ENCODE peak calls at places on chromosomes 2 and 18, in ten cellular contexts. Z is CD8-positive, alpha-beta T cell; I is osteocyte; P is activated B cell treated with CpG ODN at 0.5 μM for 24 hours; M is upper lobe of right lung; G is left ventricle myocardium inferior; X is NCI-H2227 treated with DMSO at 0.1 percent for 48 hours; V is HAP-1; R is activated naive CD4-positive, alpha-beta T cell treated with anti-CD3 and anti-CD28 coated beads, Interleukin-2, amount 50 U/mL, for 72 hours; J is stimulated activated CD4-positive, alpha-beta T cell treated with anti-CD3 and anti-CD28 coated beads, Interleukin-4, amount 100 ng/mL, for 48 hours. C is an unnamed sample.

GRCh38 chr2:8837795-8838140 is 355 bp upstream of the KIDINS220 start:
- DNase-seq in Z (no peak), I (no peak), P (no peak), M (no peak), G (no peak), X (no peak), V (peak), R (no peak), J (no peak), C (no peak)

GRCh38 chr2:238513346-238513745 is 86.6 kb downstream of the ASB1 start:
- DNase-seq in Z (no peak), I (no peak), P (no peak), M (peak), G (no peak), X (no peak), V (peak), R (peak), J (peak), C (peak)

GRCh38 chr2:164514491-164514890 is 106.8 kb downstream of the GRB14 start:
- DNase-seq in Z (no peak), I (no peak), P (no peak), M (no peak), G (no peak), X (no peak), V (no peak), R (no peak), J (no peak), C (peak)

GRCh38 chr18:3305933-3306332 is 44.0 kb downstream of the MYL12B start:
- DNase-seq in Z (no peak), I (no peak), P (no peak), M (no peak), G (no peak), X (no peak), V (no peak), R (no peak), J (no peak), C (peak)

GRCh38 chr2:238905721-238906120 is 57.8 kb downstream of the TWIST2 start:
- DNase-seq in Z (no peak), I (no peak), P (no peak), M (no peak), G (no peak), X (no peak), V (no peak), R (no peak), J (no peak), C (no peak)

GRCh38 chr2:121297217-121297830 is 12.3 kb upstream of the TFCP2L1 start:
- DNase-seq in Z (no peak), I (peak), P (no peak), M (no peak), G (no peak), X (no peak), V (peak), R (no peak), J (no peak), C (peak)

GRCh38 chr18:38032516-38032915 is 466.9 kb upstream of the CELF4 start:
- DNase-seq in Z (no peak), I (no peak), P (no peak), M (no peak), G (no peak), X (no peak), V (no peak), R (no peak), J (no peak), C (no peak)

GRCh38 chr18:3498705-3499451 is 48.9 kb downstream of the TGIF1 start:
- DNase-seq in Z (peak), I (no peak), P (peak), M (peak), G (peak), X (no peak), V (peak), R (peak), J (no peak), C (peak)

GRCh38 chr2:160920061-160920460 is 240.2 kb upstream of the TANK start:
- DNase-seq in Z (no peak), I (no peak), P (no peak), M (no peak), G (no peak), X (no peak), V (no peak), R (no peak), J (no peak), C (no peak)

GRCh38 chr18:34760444-34760843 is 50.3 kb downstream of the DTNA start:
- DNase-seq in Z (no peak), I (no peak), P (no peak), M (no peak), G (peak), X (no peak), V (no peak), R (no peak), J (no peak), C (no peak)

GRCh38 chr2:151337643-151338042 is 19.7 kb upstream of the TNFAIP6 start:
- DNase-seq in Z (no peak), I (no peak), P (no peak), M (no peak), G (no peak), X (no peak), V (no peak), R (no peak), J (no peak), C (peak)

GRCh38 chr18:23313379-23313778 is 139.7 kb upstream of the RIOK3 start:
- DNase-seq in Z (no peak), I (no peak), P (no peak), M (no peak), G (no peak), X (no peak), V (no peak), R (no peak), J (no peak), C (no peak)

GRCh38 chr18:23377669-23378469 is 75.2 kb upstream of the RIOK3 start:
- DNase-seq in Z (no peak), I (no peak), P (no peak), M (no peak), G (no peak), X (no peak), V (no peak), R (peak), J (no peak), C (peak)

GRCh38 chr2:223591596-223591995 is 10.6 kb downstream of the SCG2 start:
- DNase-seq in Z (no peak), I (no peak), P (no peak), M (no peak), G (no peak), X (peak), V (no peak), R (no peak), J (no peak), C (no peak)

GRCh38 chr2:241886840-241887447 is 17.4 kb downstream of the RTP5 start:
- DNase-seq in Z (no peak), I (no peak), P (no peak), M (no peak), G (no peak), X (no peak), V (no peak), R (no peak), J (no peak), C (no peak)

GRCh38 chr18:77676901-77677300 is 427.3 kb downstream of the GALR1 start:
- DNase-seq in Z (no peak), I (no peak), P (no peak), M (no peak), G (no peak), X (no peak), V (no peak), R (no peak), J (no peak), C (no peak)

GRCh38 chr2:130765464-130765863 is 10.1 kb downstream of the AMER3 start:
- DNase-seq in Z (no peak), I (peak), P (no peak), M (no peak), G (no peak), X (no peak), V (no peak), R (no peak), J (no peak), C (no peak)

GRCh38 chr2:150167711-150168110 is 319.8 kb downstream of the RND3 start:
- DNase-seq in Z (no peak), I (no peak), P (no peak), M (no peak), G (no peak), X (no peak), V (no peak), R (no peak), J (no peak), C (peak)

GRCh38 chr18:48405971-48406370 is 3.2 kb downstream of the ZBTB7C start:
- DNase-seq in Z (no peak), I (no peak), P (no peak), M (no peak), G (no peak), X (no peak), V (no peak), R (no peak), J (no peak), C (no peak)

GRCh38 chr2:155442755-155443372 is 744.4 kb downstream of the KCNJ3 start:
- DNase-seq in Z (no peak), I (no peak), P (no peak), M (no peak), G (no peak), X (no peak), V (no peak), R (no peak), J (no peak), C (no peak)

GRCh38 chr2:2112416-2113131 is 218.5 kb downstream of the MYT1L start:
- DNase-seq in Z (no peak), I (no peak), P (no peak), M (no peak), G (no peak), X (no peak), V (no peak), R (no peak), J (no peak), C (no peak)

GRCh38 chr2:8647462-8647857 is 34.4 kb upstream of the ID2 start:
- DNase-seq in Z (no peak), I (no peak), P (no peak), M (peak), G (no peak), X (no peak), V (no peak), R (no peak), J (no peak), C (no peak)

GRCh38 chr2:160418853-160419252 is 74.8 kb downstream of the RBMS1 start:
- DNase-seq in Z (no peak), I (no peak), P (no peak), M (no peak), G (no peak), X (no peak), V (no peak), R (no peak), J (no peak), C (no peak)

GRCh38 chr18:25230658-25231326 is 121.2 kb downstream of the ZNF521 start:
- DNase-seq in Z (no peak), I (no peak), P (no peak), M (no peak), G (peak), X (no peak), V (no peak), R (no peak), J (no peak), C (peak)

GRCh38 chr2:20212459-20212870 is 12.5 kb downstream of the SDC1 start:
- DNase-seq in Z (no peak), I (no peak), P (no peak), M (peak), G (no peak), X (no peak), V (no peak), R (no peak), J (no peak), C (peak)

GRCh38 chr2:224407241-224407680 is 5.4 kb upstream of the FAM124B start:
- DNase-seq in Z (no peak), I (peak), P (no peak), M (no peak), G (peak), X (no peak), V (no peak), R (no peak), J (no peak), C (peak)

GRCh38 chr2:118801154-118801553 is 46.3 kb downstream of the EN1 start:
- DNase-seq in Z (no peak), I (no peak), P (no peak), M (no peak), G (no peak), X (no peak), V (no peak), R (no peak), J (no peak), C (no peak)

GRCh38 chr2:6917761-6918421 is 679 bp downstream of the RNF144A start:
- DNase-seq in Z (no peak), I (no peak), P (peak), M (peak), G (peak), X (no peak), V (no peak), R (no peak), J (no peak), C (no peak)

GRCh38 chr18:38948436-38948835 is 1382.8 kb upstream of the CELF4 start:
- DNase-seq in Z (no peak), I (no peak), P (no peak), M (no peak), G (no peak), X (no peak), V (peak), R (no peak), J (no peak), C (no peak)

GRCh38 chr2:88600038-88600465 is 27.2 kb downstream of the EIF2AK3 start:
- DNase-seq in Z (peak), I (no peak), P (no peak), M (no peak), G (no peak), X (peak), V (peak), R (peak), J (no peak), C (peak)

GRCh38 chr2:120400546-120400945 is 54.6 kb downstream of the INHBB start:
- DNase-seq in Z (no peak), I (no peak), P (peak), M (no peak), G (no peak), X (no peak), V (no peak), R (no peak), J (no peak), C (no peak)

GRCh38 chr2:63850650-63851049 is 9.0 kb downstream of the UGP2 start:
- DNase-seq in Z (no peak), I (no peak), P (no peak), M (no peak), G (no peak), X (no peak), V (peak), R (no peak), J (no peak), C (no peak)

GRCh38 chr2:71800106-71800809 is 346.9 kb downstream of the DYSF start:
- DNase-seq in Z (no peak), I (no peak), P (no peak), M (no peak), G (no peak), X (peak), V (no peak), R (no peak), J (no peak), C (no peak)

GRCh38 chr2:180705551-180705950 is 274.9 kb upstream of the UBE2E3 start:
- DNase-seq in Z (no peak), I (no peak), P (no peak), M (no peak), G (no peak), X (no peak), V (no peak), R (no peak), J (no peak), C (no peak)

C was measured in fibroblast of pulmonary artery.